ENCODE peak calls at places on chromosomes 16 and 17, in eight cellular contexts. One of them, this sample, is unnamed.

GRCh38 chr17:69222707-69223106 is 5.9 kb downstream of the ABCA10 start:
- DNase-seq in HT-29: no peak
- DNase-seq in T-cell: no peak
- DNase-seq in PC-9: no peak
- DNase-seq in T-helper 17 cell: no peak
- DNase-seq in A549: no peak
- DNase-seq in activated CD4-positive, CD25-positive, alpha-beta regulatory T cell: no peak
- DNase-seq in activated CD4-positive, alpha-beta T cell treated with anti-CD3 and anti-CD28 coated beads for 1 hour: no peak
- DNase-seq in this sample: no peak

GRCh38 chr16:67546761-67547422 is 15.4 kb upstream of the CTCF start:
- DNase-seq in HT-29: peak; percentile 95
- DNase-seq in T-cell: peak; percentile 71
- DNase-seq in PC-9: no peak
- DNase-seq in T-helper 17 cell: peak; percentile 64
- DNase-seq in A549: peak; percentile 73
- DNase-seq in activated CD4-positive, CD25-positive, alpha-beta regulatory T cell: peak; percentile 55
- DNase-seq in activated CD4-positive, alpha-beta T cell treated with anti-CD3 and anti-CD28 coated beads for 1 hour: peak; percentile 67
- DNase-seq in this sample: no peak

GRCh38 chr17:80964231-80964856 is 27.3 kb upstream of the CHMP6 start:
- DNase-seq in HT-29: no peak
- DNase-seq in T-cell: no peak
- DNase-seq in PC-9: no peak
- DNase-seq in T-helper 17 cell: no peak
- DNase-seq in A549: no peak
- DNase-seq in activated CD4-positive, CD25-positive, alpha-beta regulatory T cell: no peak
- DNase-seq in activated CD4-positive, alpha-beta T cell treated with anti-CD3 and anti-CD28 coated beads for 1 hour: no peak
- DNase-seq in this sample: no peak

GRCh38 chr16:16143038-16143763 is 80.1 kb downstream of the ABCC6 start:
- DNase-seq in HT-29: no peak
- DNase-seq in T-cell: no peak
- DNase-seq in PC-9: no peak
- DNase-seq in T-helper 17 cell: no peak
- DNase-seq in A549: peak; percentile 50
- DNase-seq in activated CD4-positive, CD25-positive, alpha-beta regulatory T cell: no peak
- DNase-seq in activated CD4-positive, alpha-beta T cell treated with anti-CD3 and anti-CD28 coated beads for 1 hour: no peak
- DNase-seq in this sample: no peak

GRCh38 chr16:72203401-72203800 is 31.4 kb upstream of the PMFBP1 start:
- DNase-seq in HT-29: no peak
- DNase-seq in T-cell: no peak
- DNase-seq in PC-9: no peak
- DNase-seq in T-helper 17 cell: no peak
- DNase-seq in A549: no peak
- DNase-seq in activated CD4-positive, CD25-positive, alpha-beta regulatory T cell: no peak
- DNase-seq in activated CD4-positive, alpha-beta T cell treated with anti-CD3 and anti-CD28 coated beads for 1 hour: no peak
- DNase-seq in this sample: no peak

GRCh38 chr17:60372790-60373483 is 19.0 kb downstream of the USP32 start:
- DNase-seq in HT-29: no peak
- DNase-seq in T-cell: no peak
- DNase-seq in PC-9: peak; percentile 78
- DNase-seq in T-helper 17 cell: no peak
- DNase-seq in A549: peak; percentile 48
- DNase-seq in activated CD4-positive, CD25-positive, alpha-beta regulatory T cell: no peak
- DNase-seq in activated CD4-positive, alpha-beta T cell treated with anti-CD3 and anti-CD28 coated beads for 1 hour: no peak
- DNase-seq in this sample: no peak

GRCh38 chr16:16025214-16025968 is 76.0 kb downstream of the ABCC1 start:
- DNase-seq in HT-29: no peak
- DNase-seq in T-cell: peak; percentile 32
- DNase-seq in PC-9: no peak
- DNase-seq in T-helper 17 cell: peak; percentile 46
- DNase-seq in A549: peak; percentile 64
- DNase-seq in activated CD4-positive, CD25-positive, alpha-beta regulatory T cell: no peak
- DNase-seq in activated CD4-positive, alpha-beta T cell treated with anti-CD3 and anti-CD28 coated beads for 1 hour: no peak
- DNase-seq in this sample: no peak

GRCh38 chr16:68884391-68884790 is 41.1 kb downstream of the TANGO6 start:
- DNase-seq in HT-29: no peak
- DNase-seq in T-cell: no peak
- DNase-seq in PC-9: no peak
- DNase-seq in T-helper 17 cell: no peak
- DNase-seq in A549: no peak
- DNase-seq in activated CD4-positive, CD25-positive, alpha-beta regulatory T cell: no peak
- DNase-seq in activated CD4-positive, alpha-beta T cell treated with anti-CD3 and anti-CD28 coated beads for 1 hour: no peak
- DNase-seq in this sample: no peak

GRCh38 chr16:13919330-13919682 is 648 bp upstream of the ERCC4 start:
- DNase-seq in HT-29: peak; percentile 57
- DNase-seq in T-cell: no peak
- DNase-seq in PC-9: no peak
- DNase-seq in T-helper 17 cell: no peak
- DNase-seq in A549: no peak
- DNase-seq in activated CD4-positive, CD25-positive, alpha-beta regulatory T cell: no peak
- DNase-seq in activated CD4-positive, alpha-beta T cell treated with anti-CD3 and anti-CD28 coated beads for 1 hour: no peak
- DNase-seq in this sample: no peak